ENCODE peak calls at places on chromosomes 13 and 19, in eight cellular contexts. D is neuronal stem cell, O is Peyer's patch, M is left lung, U is ascending aorta, F is GM23338, S is psoas muscle, E is Caco-2. Z is an unnamed sample.

GRCh38 chr19:47610902-47611301 is 2.0 kb downstream of the BICRA start:
- DNase-seq in D (no peak), O (no peak), M (no peak), U (no peak), F (no peak), S (no peak), E (no peak), Z (no peak)

GRCh38 chr13:71618154-71618553 is 248.8 kb downstream of the DACH1 start:
- DNase-seq in D (no peak), O (no peak), M (no peak), U (no peak), F (no peak), S (no peak), E (no peak), Z (no peak)

GRCh38 chr13:34430294-34430693 is 511.8 kb upstream of the NBEA start:
- DNase-seq in D (no peak), O (no peak), M (no peak), U (no peak), F (no peak), S (no peak), E (no peak), Z (no peak)

GRCh38 chr19:4896372-4896771 is 6.3 kb downstream of the ARRDC5 start:
- DNase-seq in D (no peak), O (no peak), M (no peak), U (no peak), F (no peak), S (peak; percentile 77), E (no peak), Z (no peak)

GRCh38 chr19:5706876-5707573 is 12.9 kb downstream of the LONP1 start:
- DNase-seq in D (no peak), O (no peak), M (peak; percentile 54), U (no peak), F (no peak), S (no peak), E (no peak), Z (no peak)

GRCh38 chr19:7852851-7853759 is 21.1 kb downstream of the PRR36 start:
- DNase-seq in D (peak; percentile 72), O (peak; percentile 88), M (peak; percentile 94), U (no peak), F (peak; percentile 97), S (peak; percentile 79), E (peak; percentile 95), Z (peak; percentile 48)

GRCh38 chr19:41893899-41894298 is 10.9 kb downstream of the ARHGEF1 start:
- DNase-seq in D (no peak), O (no peak), M (no peak), U (no peak), F (peak; percentile 63), S (no peak), E (peak; percentile 45), Z (no peak)

GRCh38 chr13:40345654-40346372 is 320.6 kb downstream of the FOXO1 start:
- DNase-seq in D (no peak), O (peak; percentile 63), M (no peak), U (no peak), F (peak; percentile 18), S (no peak), E (no peak), Z (no peak)

GRCh38 chr13:94280357-94280756 is 199.1 kb downstream of the DCT start:
- DNase-seq in D (no peak), O (no peak), M (no peak), U (no peak), F (no peak), S (no peak), E (no peak), Z (no peak)

GRCh38 chr19:34300380-34300779 is 46.0 kb downstream of the GARRE1 start:
- DNase-seq in D (no peak), O (no peak), M (no peak), U (no peak), F (no peak), S (no peak), E (no peak), Z (no peak)

GRCh38 chr19:30564551-30565011 is 192.4 kb downstream of the ZNF536 start:
- DNase-seq in D (no peak), O (no peak), M (no peak), U (no peak), F (peak; percentile 55), S (no peak), E (no peak), Z (no peak)

GRCh38 chr19:41939861-41940442 is 11.7 kb upstream of the ERFL start:
- DNase-seq in D (no peak), O (peak; percentile 49), M (peak; percentile 84), U (no peak), F (peak; percentile 77), S (no peak), E (peak; percentile 40), Z (peak; percentile 28)

DNA sequence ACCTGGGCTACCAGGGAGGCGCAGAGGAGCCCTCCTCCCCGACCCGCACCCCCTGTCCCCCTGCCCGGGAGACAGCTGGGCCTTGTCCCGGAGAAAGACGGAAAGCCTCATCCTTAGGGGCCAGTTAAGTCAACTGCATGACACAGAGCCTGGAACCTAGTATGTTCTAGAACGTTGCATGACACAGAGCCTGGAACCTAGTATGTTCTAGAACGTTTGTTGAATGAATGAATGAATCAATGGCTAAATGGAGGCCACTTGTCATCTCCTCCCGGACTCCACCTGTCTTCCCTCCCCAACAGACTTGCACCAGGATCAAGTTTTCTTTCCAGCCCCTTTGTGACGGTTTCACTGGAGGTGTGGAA is 706 bp downstream of the SERP2 start:
- DNase-seq in D (peak; percentile 37), O (no peak), M (no peak), U (no peak), F (no peak), S (no peak), E (no peak), Z (no peak)
- H3K4me3 ChIP-seq in D (no peak overlapping the region), O (peak overlapping the region; percentile 58), M (peak overlapping the region; percentile 42), U (peak overlapping the region; percentile 53), F (peak overlapping the region; percentile 47), S (peak overlapping the region; percentile 80), E (no peak overlapping the region), Z (no peak overlapping the region)

GRCh38 chr19:18777725-18778389 is 13.2 kb downstream of the COMP start:
- DNase-seq in D (no peak), O (no peak), M (peak; percentile 79), U (no peak), F (no peak), S (peak; percentile 51), E (no peak), Z (no peak)
- H3K36me3 ChIP-seq in D (no peaks in the 10 kb centered on the region), O (no peaks in the 10 kb centered on the region), M (peaks cover 4% of the 10 kb centered on the region), U (no peaks in the 10 kb centered on the region), F (no peaks in the 10 kb centered on the region), S (no peaks in the 10 kb centered on the region), E (no peaks in the 10 kb centered on the region), Z (no peaks in the 10 kb centered on the region)

DNA sequence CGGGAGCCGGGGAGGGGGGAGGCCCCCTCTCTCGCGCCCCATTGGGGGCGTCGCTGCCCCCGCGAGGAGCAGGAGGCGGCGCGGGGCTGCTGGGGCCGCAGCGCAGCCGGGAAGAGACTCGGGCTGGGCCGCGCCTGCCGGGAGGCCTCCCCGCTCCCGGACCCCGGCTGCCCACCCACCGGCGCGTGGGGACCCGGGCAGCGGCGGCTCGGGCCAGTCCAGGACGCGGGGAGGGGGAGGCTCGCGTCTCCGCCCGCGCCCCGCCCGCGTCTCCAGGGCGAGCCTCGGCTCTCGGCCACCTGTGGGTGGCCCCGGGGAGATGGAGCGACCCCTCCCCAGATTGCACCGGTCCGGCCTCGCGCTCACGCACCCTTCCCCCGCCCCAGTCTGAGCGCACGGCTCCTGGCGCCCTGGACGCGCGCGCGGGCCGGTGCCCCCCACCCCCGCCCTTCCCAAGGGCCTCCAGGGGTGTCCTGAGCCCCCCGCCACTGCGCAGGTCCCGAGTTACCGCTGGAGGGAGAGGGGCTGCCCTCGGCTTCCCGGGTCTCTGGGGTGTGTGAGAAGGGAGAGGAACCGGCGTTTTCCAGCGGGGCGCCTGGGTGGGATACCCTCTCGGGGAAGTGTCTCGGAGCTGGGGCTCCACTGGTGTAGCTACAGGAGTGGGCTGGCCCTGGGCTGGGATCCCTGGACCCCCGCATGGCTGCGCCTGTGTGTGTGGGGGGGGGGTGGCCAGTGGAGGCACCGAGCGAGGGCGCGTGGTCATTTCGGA is 645 bp downstream of the PALM start:
- DNase-seq in D (no peak), O (no peak), M (no peak), U (no peak), F (peak; percentile 49), S (no peak), E (no peak), Z (no peak)
- H3K4me3 ChIP-seq in D (peak overlapping the region; percentile 92), O (peak overlapping the region; percentile 56), M (peak overlapping the region; percentile 47), U (peak overlapping the region; percentile 54), F (peak overlapping the region; percentile 69), S (peak overlapping the region; percentile 63), E (peak overlapping the region; percentile 49), Z (no peak overlapping the region)

GRCh38 chr19:11023016-11023415 is 62.2 kb downstream of the SMARCA4 start:
- DNase-seq in D (no peak), O (no peak), M (no peak), U (no peak), F (no peak), S (no peak), E (no peak), Z (no peak)
- H3K36me3 ChIP-seq in D (peaks cover 98% of the 10 kb centered on the region), O (no peaks in the 10 kb centered on the region), M (peaks cover 100% of the 10 kb centered on the region), U (peaks cover 95% of the 10 kb centered on the region), F (peaks cover 39% of the 10 kb centered on the region), S (peaks cover 99% of the 10 kb centered on the region), E (no peaks in the 10 kb centered on the region), Z (peaks cover 88% of the 10 kb centered on the region)

GRCh38 chr19:10518444-10519361 is 1.5 kb upstream of the S1PR5 start:
- DNase-seq in D (no peak), O (no peak), M (no peak), U (no peak), F (peak; percentile 40), S (no peak), E (no peak), Z (no peak)

GRCh38 chr19:10517760-10518443 is 655 bp upstream of the S1PR5 start:
- DNase-seq in D (no peak), O (no peak), M (no peak), U (no peak), F (peak; percentile 57), S (no peak), E (peak; percentile 55), Z (no peak)

GRCh38 chr19:10517361-10517759 is at the start of gene S1PR5:
- DNase-seq in D (no peak), O (no peak), M (peak; percentile 80), U (no peak), F (peak; percentile 68), S (no peak), E (peak; percentile 38), Z (no peak)

GRCh38 chr19:10516064-10516385 is 1.2 kb downstream of the S1PR5 start:
- DNase-seq in D (no peak), O (no peak), M (no peak), U (no peak), F (no peak), S (no peak), E (no peak), Z (no peak)

DNA sequence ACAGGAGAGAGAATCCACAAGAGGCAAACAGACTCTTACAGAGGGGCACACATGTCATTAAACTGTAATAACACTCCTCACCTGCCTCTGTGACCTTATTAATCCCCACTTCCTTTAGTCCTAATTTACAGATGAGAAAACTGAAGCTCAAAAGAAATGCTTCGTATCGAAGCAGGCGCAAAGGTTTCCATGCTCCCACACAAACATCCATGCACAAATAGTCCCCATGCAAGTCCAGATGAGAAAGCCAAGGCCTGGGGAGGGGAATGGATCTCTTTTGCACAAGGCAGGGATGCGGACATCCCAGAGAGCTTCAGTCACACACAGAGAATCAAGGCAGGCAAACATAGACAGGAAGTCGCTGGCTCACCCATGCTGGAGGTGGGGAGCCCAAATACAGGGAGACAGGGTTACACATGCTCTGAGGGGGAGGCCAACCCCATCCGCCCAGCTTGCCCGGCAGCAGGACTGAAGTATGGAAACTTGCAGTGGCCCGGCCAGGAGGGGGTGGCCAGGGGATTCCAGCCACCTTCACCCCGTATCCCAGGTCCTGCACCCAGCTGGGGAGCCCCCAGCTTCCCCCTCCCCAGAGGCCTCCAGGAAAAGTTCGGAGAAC is 468 bp downstream of the S1PR5 start:
- DNase-seq in D (no peak), O (no peak), M (no peak), U (no peak), F (peak; percentile 44), S (no peak), E (no peak), Z (no peak)
- H3K4me3 ChIP-seq in D (peak overlapping the region; percentile 87), O (peak overlapping the region; percentile 25), M (peak overlapping the region; percentile 26), U (peak overlapping the region; percentile 31), F (peak overlapping the region; percentile 78), S (peak overlapping the region; percentile 52), E (peak overlapping the region; percentile 51), Z (peak overlapping the region; percentile 19)

Z was measured in CD4-positive, alpha-beta memory T cell.